ENCODE peak calls at places on chromosomes 7 and 10, in four cellular contexts. One of them, this sample, is unnamed.

GRCh38 chr10:97685395-97685958 is 1.6 kb downstream of the AVPI1 start:
- DNase-seq in activated CD8-positive, alpha-beta T cell treated with anti-CD3 and anti-CD28 coated beads, Interleukin-2, amount 10 ng/mL, durations not matched to agents 7 days and 5 days: no peak
- DNase-seq in NCI-H1092 treated with DMSO at 0.1 percent for 48 hours: no peak
- DNase-seq in iris pigment epithelial cell: peak
- DNase-seq in this sample: no peak

GRCh38 chr10:46999217-46999616 is 88.0 kb downstream of the PTPN20 start:
- DNase-seq in activated CD8-positive, alpha-beta T cell treated with anti-CD3 and anti-CD28 coated beads, Interleukin-2, amount 10 ng/mL, durations not matched to agents 7 days and 5 days: no peak
- DNase-seq in NCI-H1092 treated with DMSO at 0.1 percent for 48 hours: no peak
- DNase-seq in iris pigment epithelial cell: no peak
- DNase-seq in this sample: no peak

GRCh38 chr7:135441791-135442190 is 68.1 kb downstream of the CNOT4 start:
- DNase-seq in activated CD8-positive, alpha-beta T cell treated with anti-CD3 and anti-CD28 coated beads, Interleukin-2, amount 10 ng/mL, durations not matched to agents 7 days and 5 days: no peak
- DNase-seq in NCI-H1092 treated with DMSO at 0.1 percent for 48 hours: no peak
- DNase-seq in iris pigment epithelial cell: peak
- DNase-seq in this sample: no peak

GRCh38 chr7:132394283-132395003 is 181.8 kb downstream of the PLXNA4 start:
- DNase-seq in activated CD8-positive, alpha-beta T cell treated with anti-CD3 and anti-CD28 coated beads, Interleukin-2, amount 10 ng/mL, durations not matched to agents 7 days and 5 days: peak
- DNase-seq in NCI-H1092 treated with DMSO at 0.1 percent for 48 hours: peak
- DNase-seq in iris pigment epithelial cell: no peak
- DNase-seq in this sample: no peak

GRCh38 chr7:15862781-15863165 is 176.3 kb upstream of the MEOX2 start:
- DNase-seq in activated CD8-positive, alpha-beta T cell treated with anti-CD3 and anti-CD28 coated beads, Interleukin-2, amount 10 ng/mL, durations not matched to agents 7 days and 5 days: no peak
- DNase-seq in NCI-H1092 treated with DMSO at 0.1 percent for 48 hours: no peak
- DNase-seq in iris pigment epithelial cell: no peak
- DNase-seq in this sample: no peak

GRCh38 chr7:45938626-45939302 is 17.7 kb upstream of the IGFBP3 start:
- DNase-seq in activated CD8-positive, alpha-beta T cell treated with anti-CD3 and anti-CD28 coated beads, Interleukin-2, amount 10 ng/mL, durations not matched to agents 7 days and 5 days: no peak
- DNase-seq in NCI-H1092 treated with DMSO at 0.1 percent for 48 hours: no peak
- DNase-seq in iris pigment epithelial cell: no peak
- DNase-seq in this sample: no peak

GRCh38 chr10:13808556-13809391 is 222.0 kb downstream of the PRPF18 start:
- DNase-seq in activated CD8-positive, alpha-beta T cell treated with anti-CD3 and anti-CD28 coated beads, Interleukin-2, amount 10 ng/mL, durations not matched to agents 7 days and 5 days: no peak
- DNase-seq in NCI-H1092 treated with DMSO at 0.1 percent for 48 hours: peak
- DNase-seq in iris pigment epithelial cell: no peak
- DNase-seq in this sample: no peak

GRCh38 chr10:76401006-76401405 is 969.6 kb downstream of the LRMDA start:
- DNase-seq in activated CD8-positive, alpha-beta T cell treated with anti-CD3 and anti-CD28 coated beads, Interleukin-2, amount 10 ng/mL, durations not matched to agents 7 days and 5 days: no peak
- DNase-seq in NCI-H1092 treated with DMSO at 0.1 percent for 48 hours: no peak
- DNase-seq in iris pigment epithelial cell: no peak
- DNase-seq in this sample: no peak

GRCh38 chr10:97270523-97271154 is 21.8 kb downstream of the ARHGAP19 start:
- DNase-seq in activated CD8-positive, alpha-beta T cell treated with anti-CD3 and anti-CD28 coated beads, Interleukin-2, amount 10 ng/mL, durations not matched to agents 7 days and 5 days: no peak
- DNase-seq in NCI-H1092 treated with DMSO at 0.1 percent for 48 hours: no peak
- DNase-seq in iris pigment epithelial cell: peak
- DNase-seq in this sample: no peak

GRCh38 chr10:50545846-50546245 is 77.9 kb downstream of the SGMS1 start:
- DNase-seq in activated CD8-positive, alpha-beta T cell treated with anti-CD3 and anti-CD28 coated beads, Interleukin-2, amount 10 ng/mL, durations not matched to agents 7 days and 5 days: no peak
- DNase-seq in NCI-H1092 treated with DMSO at 0.1 percent for 48 hours: no peak
- DNase-seq in iris pigment epithelial cell: no peak
- DNase-seq in this sample: no peak

GRCh38 chr10:112755446-112756117 is 194.5 kb upstream of the TCF7L2 start:
- DNase-seq in activated CD8-positive, alpha-beta T cell treated with anti-CD3 and anti-CD28 coated beads, Interleukin-2, amount 10 ng/mL, durations not matched to agents 7 days and 5 days: no peak
- DNase-seq in NCI-H1092 treated with DMSO at 0.1 percent for 48 hours: no peak
- DNase-seq in iris pigment epithelial cell: peak
- DNase-seq in this sample: no peak

GRCh38 chr7:38034062-38034907 is 113.8 kb downstream of the EPDR1 start:
- DNase-seq in activated CD8-positive, alpha-beta T cell treated with anti-CD3 and anti-CD28 coated beads, Interleukin-2, amount 10 ng/mL, durations not matched to agents 7 days and 5 days: no peak
- DNase-seq in NCI-H1092 treated with DMSO at 0.1 percent for 48 hours: no peak
- DNase-seq in iris pigment epithelial cell: no peak
- DNase-seq in this sample: no peak

GRCh38 chr7:135620980-135621850 is 41.1 kb upstream of the STMP1 start:
- DNase-seq in activated CD8-positive, alpha-beta T cell treated with anti-CD3 and anti-CD28 coated beads, Interleukin-2, amount 10 ng/mL, durations not matched to agents 7 days and 5 days: peak
- DNase-seq in NCI-H1092 treated with DMSO at 0.1 percent for 48 hours: peak
- DNase-seq in iris pigment epithelial cell: peak
- DNase-seq in this sample: peak

GRCh38 chr10:51076442-51076841 is 2.2 kb downstream of the PRKG1 start:
- DNase-seq in activated CD8-positive, alpha-beta T cell treated with anti-CD3 and anti-CD28 coated beads, Interleukin-2, amount 10 ng/mL, durations not matched to agents 7 days and 5 days: no peak
- DNase-seq in NCI-H1092 treated with DMSO at 0.1 percent for 48 hours: no peak
- DNase-seq in iris pigment epithelial cell: no peak
- DNase-seq in this sample: no peak

GRCh38 chr7:151506901-151507382 is 12.8 kb downstream of the RHEB start:
- DNase-seq in activated CD8-positive, alpha-beta T cell treated with anti-CD3 and anti-CD28 coated beads, Interleukin-2, amount 10 ng/mL, durations not matched to agents 7 days and 5 days: no peak
- DNase-seq in NCI-H1092 treated with DMSO at 0.1 percent for 48 hours: no peak
- DNase-seq in iris pigment epithelial cell: no peak
- DNase-seq in this sample: no peak

GRCh38 chr7:92723205-92723604 is 113.2 kb downstream of the CDK6 start:
- DNase-seq in activated CD8-positive, alpha-beta T cell treated with anti-CD3 and anti-CD28 coated beads, Interleukin-2, amount 10 ng/mL, durations not matched to agents 7 days and 5 days: no peak
- DNase-seq in NCI-H1092 treated with DMSO at 0.1 percent for 48 hours: no peak
- DNase-seq in iris pigment epithelial cell: peak
- DNase-seq in this sample: no peak

GRCh38 chr7:111663771-111664170 is 101.5 kb upstream of the IMMP2L start:
- DNase-seq in activated CD8-positive, alpha-beta T cell treated with anti-CD3 and anti-CD28 coated beads, Interleukin-2, amount 10 ng/mL, durations not matched to agents 7 days and 5 days: no peak
- DNase-seq in NCI-H1092 treated with DMSO at 0.1 percent for 48 hours: no peak
- DNase-seq in iris pigment epithelial cell: no peak
- DNase-seq in this sample: no peak

GRCh38 chr10:114477285-114477684 is 73.0 kb upstream of the AFAP1L2 start:
- DNase-seq in activated CD8-positive, alpha-beta T cell treated with anti-CD3 and anti-CD28 coated beads, Interleukin-2, amount 10 ng/mL, durations not matched to agents 7 days and 5 days: no peak
- DNase-seq in NCI-H1092 treated with DMSO at 0.1 percent for 48 hours: no peak
- DNase-seq in iris pigment epithelial cell: peak
- DNase-seq in this sample: no peak

GRCh38 chr7:55517191-55517633 is 55.1 kb downstream of the VOPP1 start:
- DNase-seq in activated CD8-positive, alpha-beta T cell treated with anti-CD3 and anti-CD28 coated beads, Interleukin-2, amount 10 ng/mL, durations not matched to agents 7 days and 5 days: no peak
- DNase-seq in NCI-H1092 treated with DMSO at 0.1 percent for 48 hours: no peak
- DNase-seq in iris pigment epithelial cell: no peak
- DNase-seq in this sample: no peak

GRCh38 chr7:106082087-106082854 is 29.8 kb downstream of the SYPL1 start:
- DNase-seq in activated CD8-positive, alpha-beta T cell treated with anti-CD3 and anti-CD28 coated beads, Interleukin-2, amount 10 ng/mL, durations not matched to agents 7 days and 5 days: no peak
- DNase-seq in NCI-H1092 treated with DMSO at 0.1 percent for 48 hours: no peak
- DNase-seq in iris pigment epithelial cell: no peak
- DNase-seq in this sample: no peak

GRCh38 chr7:41060796-41061195 is 642.1 kb downstream of the INHBA start:
- DNase-seq in activated CD8-positive, alpha-beta T cell treated with anti-CD3 and anti-CD28 coated beads, Interleukin-2, amount 10 ng/mL, durations not matched to agents 7 days and 5 days: no peak
- DNase-seq in NCI-H1092 treated with DMSO at 0.1 percent for 48 hours: no peak
- DNase-seq in iris pigment epithelial cell: no peak
- DNase-seq in this sample: no peak